ENCODE peak calls at places on chromosome 18, in ten cellular contexts. A, L, R, Z, M, T, G, N, Y and Q are unnamed samples.
A peak's percentile ranks its signal among the peaks of the same experiment; 100 is the strongest.

GRCh38 chr18:11887305-11888262 is 20.5 kb downstream of the MPPE1 start:
- DNase-seq in A (no peak), L (no peak), R (no peak), Z (no peak), M (peak; percentile 66), T (peak; percentile 6), G (no peak), N (no peak), Y (no peak), Q (no peak)

GRCh38 chr18:79422022-79422782 is 26.5 kb downstream of the NFATC1 start:
- DNase-seq in A (peak; percentile 68), L (peak; percentile 56), R (no peak), Z (no peak), M (no peak), T (no peak), G (no peak), N (peak; percentile 66), Y (no peak), Q (no peak)

GRCh38 chr18:12422936-12423335 is 15.2 kb downstream of the PRELID3A start:
- DNase-seq in A (no peak), L (no peak), R (no peak), Z (no peak), M (peak; percentile 23), T (no peak), G (no peak), N (no peak), Y (peak; percentile 15), Q (no peak)

GRCh38 chr18:37568671-37569070 is 3.1 kb upstream of the CELF4 start:
- DNase-seq in A (no peak), L (no peak), R (no peak), Z (no peak), M (no peak), T (no peak), G (no peak), N (no peak), Y (no peak), Q (no peak)

GRCh38 chr18:75140296-75140695 is 68.6 kb downstream of the PTGR3 start:
- DNase-seq in A (no peak), L (no peak), R (peak; percentile 11), Z (no peak), M (no peak), T (no peak), G (no peak), N (no peak), Y (no peak), Q (no peak)

GRCh38 chr18:71784777-71785176 is 759.4 kb downstream of the CBLN2 start:
- DNase-seq in A (no peak), L (no peak), R (no peak), Z (no peak), M (peak; percentile 46), T (no peak), G (no peak), N (no peak), Y (no peak), Q (no peak)

GRCh38 chr18:63788447-63789096 is 13.4 kb downstream of the SERPINB7 start:
- DNase-seq in A (peak; percentile 92), L (no peak), R (no peak), Z (no peak), M (peak; percentile 96), T (peak; percentile 85), G (no peak), N (no peak), Y (no peak), Q (peak; percentile 51)

GRCh38 chr18:6203791-6204190 is 210.9 kb downstream of the L3MBTL4 start:
- DNase-seq in A (no peak), L (no peak), R (no peak), Z (no peak), M (no peak), T (no peak), G (no peak), N (no peak), Y (peak; percentile 48), Q (no peak)

GRCh38 chr18:35424356-35424755 is 47.2 kb upstream of the ZNF396 start:
- DNase-seq in A (no peak), L (no peak), R (no peak), Z (no peak), M (no peak), T (no peak), G (no peak), N (no peak), Y (no peak), Q (no peak)

GRCh38 chr18:62710417-62710816 is 4.9 kb upstream of the PHLPP1 start:
- DNase-seq in A (no peak), L (no peak), R (no peak), Z (no peak), M (peak; percentile 43), T (no peak), G (no peak), N (no peak), Y (no peak), Q (no peak)

GRCh38 chr18:65039578-65039977 is 711.2 kb upstream of the CDH7 start:
- DNase-seq in A (no peak), L (no peak), R (no peak), Z (no peak), M (peak; percentile 35), T (no peak), G (no peak), N (no peak), Y (no peak), Q (no peak)

GRCh38 chr18:48955528-48956261 is 4.9 kb upstream of the SMAD7 start:
- DNase-seq in A (peak; percentile 84), L (peak; percentile 89), R (peak; percentile 90), Z (no peak), M (no peak), T (peak; percentile 85), G (peak; percentile 80), N (peak; percentile 81), Y (no peak), Q (no peak)

GRCh38 chr18:23526516-23527063 is 23.3 kb downstream of the RMC1 start:
- DNase-seq in A (no peak), L (no peak), R (no peak), Z (no peak), M (no peak), T (no peak), G (no peak), N (no peak), Y (no peak), Q (no peak)

GRCh38 chr18:23524213-23524707 is 20.9 kb downstream of the RMC1 start:
- DNase-seq in A (no peak), L (no peak), R (no peak), Z (no peak), M (no peak), T (no peak), G (no peak), N (no peak), Y (no peak), Q (no peak)

GRCh38 chr18:23521907-23522306 is 18.6 kb downstream of the RMC1 start:
- DNase-seq in A (no peak), L (no peak), R (no peak), Z (no peak), M (no peak), T (no peak), G (no peak), N (no peak), Y (no peak), Q (no peak)

GRCh38 chr18:23519725-23520124 is 16.4 kb downstream of the RMC1 start:
- DNase-seq in A (peak; percentile 51), L (no peak), R (no peak), Z (no peak), M (no peak), T (no peak), G (no peak), N (no peak), Y (no peak), Q (no peak)

GRCh38 chr18:23523429-23524212 is 20.3 kb downstream of the RMC1 start:
- DNase-seq in A (peak; percentile 34), L (no peak), R (no peak), Z (no peak), M (peak; percentile 78), T (no peak), G (no peak), N (no peak), Y (no peak), Q (no peak)
- H3K36me3 ChIP-seq in A (peaks cover 63% of the 10 kb centered on the region), L (peaks cover 6% of the 10 kb centered on the region), R (peaks cover 89% of the 10 kb centered on the region), Z (peaks cover 44% of the 10 kb centered on the region), M (peaks cover 50% of the 10 kb centered on the region), T (peaks cover 71% of the 10 kb centered on the region), G (peaks cover 98% of the 10 kb centered on the region), N (peaks cover 8% of the 10 kb centered on the region), Y (peaks cover 28% of the 10 kb centered on the region), Q (peaks cover 30% of the 10 kb centered on the region)

DNA sequence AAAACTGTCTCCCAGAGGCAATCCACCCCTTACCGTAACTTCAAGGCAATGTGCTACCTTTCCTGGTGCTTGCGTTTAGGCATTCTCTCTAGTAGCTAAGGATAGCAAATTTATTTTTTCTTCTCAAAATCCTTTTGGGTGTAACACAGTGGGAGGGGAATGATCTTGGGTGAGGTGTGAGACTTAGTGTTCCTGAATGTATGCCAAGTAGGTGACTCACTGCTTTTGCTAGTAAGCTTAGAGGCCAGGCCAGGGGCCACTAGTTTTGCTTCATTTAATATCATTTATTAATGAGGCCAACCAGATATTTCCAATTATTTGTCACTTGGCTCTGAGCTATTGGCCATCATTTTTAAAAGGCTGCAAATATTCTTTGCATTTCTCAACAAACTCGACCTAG is 135.5 kb downstream of the NAPG start:
- DNase-seq in A (peak; percentile 20), L (no peak), R (no peak), Z (no peak), M (no peak), T (no peak), G (no peak), N (no peak), Y (peak; percentile 8), Q (peak; percentile 71)
- H3K27me3 ChIP-seq in A (no peaks in the 10 kb centered on the region), L (no peaks in the 10 kb centered on the region), R (no peaks in the 10 kb centered on the region), Z (no peaks in the 10 kb centered on the region), M (peaks cover 79% of the 10 kb centered on the region), T (no peaks in the 10 kb centered on the region), G (no peaks in the 10 kb centered on the region), N (no peaks in the 10 kb centered on the region), Y (no peaks in the 10 kb centered on the region), Q (no peaks in the 10 kb centered on the region)

GRCh38 chr18:76958692-76959341 is 136.5 kb downstream of the ZNF236 start:
- DNase-seq in A (peak; percentile 29), L (no peak), R (no peak), Z (no peak), M (no peak), T (no peak), G (no peak), N (no peak), Y (peak; percentile 61), Q (peak; percentile 32)
- H3K36me3 ChIP-seq in A (peaks cover 29% of the 10 kb centered on the region), L (no peaks in the 10 kb centered on the region), R (peaks cover 21% of the 10 kb centered on the region), Z (peaks cover 11% of the 10 kb centered on the region), M (peaks cover 3% of the 10 kb centered on the region), T (peaks cover 40% of the 10 kb centered on the region), G (peaks cover 52% of the 10 kb centered on the region), N (no peaks in the 10 kb centered on the region), Y (peaks cover 8% of the 10 kb centered on the region), Q (peaks cover 4% of the 10 kb centered on the region)

GRCh38 chr18:61474918-61475317 is 141.7 kb downstream of the CDH20 start:
- DNase-seq in A (no peak), L (no peak), R (no peak), Z (no peak), M (no peak), T (no peak), G (no peak), N (no peak), Y (no peak), Q (no peak)

GRCh38 chr18:61471832-61472406 is 138.7 kb downstream of the CDH20 start:
- DNase-seq in A (no peak), L (no peak), R (no peak), Z (peak; percentile 30), M (no peak), T (no peak), G (no peak), N (no peak), Y (no peak), Q (no peak)

GRCh38 chr18:61470111-61470673 is 137.0 kb downstream of the CDH20 start:
- DNase-seq in A (no peak), L (no peak), R (no peak), Z (peak; percentile 72), M (no peak), T (no peak), G (no peak), N (no peak), Y (no peak), Q (no peak)

GRCh38 chr18:61475931-61476330 is 142.7 kb downstream of the CDH20 start:
- DNase-seq in A (no peak), L (no peak), R (no peak), Z (no peak), M (no peak), T (no peak), G (no peak), N (no peak), Y (no peak), Q (no peak)
- H3K27me3 ChIP-seq in A (no peaks in the 10 kb centered on the region), L (no peaks in the 10 kb centered on the region), R (no peaks in the 10 kb centered on the region), Z (no peaks in the 10 kb centered on the region), M (peaks cover 70% of the 10 kb centered on the region), T (peaks cover 28% of the 10 kb centered on the region), G (no peaks in the 10 kb centered on the region), N (no peaks in the 10 kb centered on the region), Y (no peaks in the 10 kb centered on the region), Q (no peaks in the 10 kb centered on the region)